ENCODE peak calls at places on chromosomes 5 and 9, in six cellular contexts. D, L, F, T, I and W are unnamed samples.

GRCh38 chr9:755454-756381 is 85.8 kb upstream of the DMRT1 start:
- DNase-seq in D (peak), L (no peak), F (no peak), T (no peak), I (peak), W (peak)

GRCh38 chr5:179839328-179840256 is 18.9 kb downstream of the SQSTM1 start:
- DNase-seq in D (no peak), L (no peak), F (no peak), T (no peak), I (no peak), W (no peak)

GRCh38 chr9:18707489-18708210 is 233.7 kb downstream of the ADAMTSL1 start:
- DNase-seq in D (no peak), L (no peak), F (no peak), T (no peak), I (peak), W (no peak)

GRCh38 chr5:54088081-54088480 is 222.3 kb downstream of the ARL15 start:
- DNase-seq in D (no peak), L (no peak), F (no peak), T (no peak), I (no peak), W (no peak)

GRCh38 chr9:133224762-133225161 is 15.7 kb upstream of the OBP2B start:
- DNase-seq in D (no peak), L (no peak), F (no peak), T (peak), I (no peak), W (no peak)

GRCh38 chr9:128149001-128149701 is at the start of gene LCN2:
- DNase-seq in D (no peak), L (no peak), F (no peak), T (peak), I (no peak), W (no peak)

GRCh38 chr5:37739817-37740261 is 100.0 kb downstream of the GDNF start:
- DNase-seq in D (no peak), L (no peak), F (no peak), T (no peak), I (peak), W (no peak)

GRCh38 chr9:123457586-123457985 is 101.6 kb downstream of the CRB2 start:
- DNase-seq in D (no peak), L (peak), F (no peak), T (no peak), I (no peak), W (no peak)

GRCh38 chr5:172607213-172607793 is 33.8 kb upstream of the NEURL1B start:
- DNase-seq in D (no peak), L (no peak), F (peak), T (no peak), I (no peak), W (no peak)

GRCh38 chr5:132392411-132392810 is 22.9 kb downstream of the SLC22A5 start:
- DNase-seq in D (no peak), L (no peak), F (no peak), T (no peak), I (no peak), W (no peak)

GRCh38 chr5:77452351-77452750 is 39.8 kb downstream of the WDR41 start:
- DNase-seq in D (no peak), L (no peak), F (no peak), T (no peak), I (no peak), W (no peak)

GRCh38 chr9:137673871-137674270 is 55.1 kb downstream of the EHMT1 start:
- DNase-seq in D (no peak), L (peak), F (no peak), T (no peak), I (no peak), W (no peak)

GRCh38 chr9:89425024-89425805 is 72.7 kb downstream of the SEMA4D start:
- DNase-seq in D (no peak), L (no peak), F (no peak), T (no peak), I (no peak), W (no peak)

GRCh38 chr9:89427621-89428221 is 70.2 kb downstream of the SEMA4D start:
- DNase-seq in D (no peak), L (no peak), F (no peak), T (no peak), I (peak), W (no peak)

GRCh38 chr9:89428222-89428761 is 69.6 kb downstream of the SEMA4D start:
- DNase-seq in D (no peak), L (no peak), F (no peak), T (no peak), I (no peak), W (no peak)

GRCh38 chr9:89425921-89426388 is 72.0 kb downstream of the SEMA4D start:
- DNase-seq in D (no peak), L (no peak), F (no peak), T (peak), I (peak), W (no peak)

GRCh38 chr9:89426389-89426961 is 71.4 kb downstream of the SEMA4D start:
- DNase-seq in D (no peak), L (no peak), F (no peak), T (peak), I (no peak), W (no peak)
- H3K4me3 ChIP-seq in D (no peak), L (no peak), F (no peak), T (no peak), I (no peak), W (no peak)

GRCh38 chr5:88825782-88826110 is 57.2 kb downstream of the MEF2C start:
- DNase-seq in D (no peak), L (no peak), F (no peak), T (no peak), I (no peak), W (no peak)
- H3K4me3 ChIP-seq in D (no peak), L (no peak), F (no peak), T (no peak), I (no peak), W (no peak)

GRCh38 chr5:59126665-59127354 is 543.9 kb downstream of the RAB3C start:
- DNase-seq in D (no peak), L (no peak), F (no peak), T (no peak), I (peak), W (no peak)
- H3K4me3 ChIP-seq in D (peak), L (peak), F (peak), T (peak), I (peak), W (peak)

DNA sequence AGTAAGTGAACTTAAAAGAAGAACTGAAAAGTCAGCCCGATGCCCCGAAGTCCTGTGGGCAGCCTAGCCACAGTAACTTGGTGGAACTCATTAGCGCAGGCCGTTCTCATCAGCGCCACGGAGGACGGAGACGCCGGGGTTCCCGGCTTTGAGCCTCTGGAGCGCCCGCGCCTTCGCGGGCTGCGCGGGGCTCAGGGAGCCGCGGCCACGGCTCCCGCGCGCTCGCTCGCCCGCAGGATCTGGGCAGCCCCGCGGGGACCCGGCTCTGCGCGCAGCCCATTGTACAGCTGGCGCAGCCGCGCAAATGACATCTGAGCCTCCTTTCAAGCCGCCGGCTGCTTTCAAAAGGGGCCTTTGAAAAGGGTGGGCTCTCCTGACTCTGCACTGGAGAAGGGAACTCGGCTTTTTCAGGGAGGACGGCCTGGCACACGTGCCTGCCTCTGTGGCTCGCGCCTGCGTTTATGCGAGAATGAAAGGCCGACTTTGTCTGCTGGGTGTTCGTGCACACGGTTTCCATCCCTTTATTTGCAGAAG is 40.7 kb downstream of the TLR4 start:
- DNase-seq in D (no peak), L (peak), F (peak), T (peak), I (peak), W (no peak)
- H3K4me3 ChIP-seq in D (no peak), L (peak), F (peak), T (peak), I (peak), W (peak)